ENCODE peak calls at places on chromosome 7, in five cellular contexts. F is esophagus squamous epithelium, L is heart right ventricle, E is left ventricle myocardium inferior, U is SJSA1. Z is an unnamed sample.

GRCh38 chr7:55286666-55287065 is 78.5 kb upstream of the LANCL2 start:
- DNase-seq in E (no peak), U (no peak), L (no peak), F (no peak), Z (no peak)

GRCh38 chr7:116354171-116354545 is 143.8 kb downstream of the TES start:
- DNase-seq in E (peak; percentile 41), L (no peak), U (no peak), F (no peak), Z (peak; percentile 25)

GRCh38 chr7:22604246-22604645 is 104.3 kb upstream of the STEAP1B start:
- DNase-seq in L (no peak), E (no peak), F (no peak), U (no peak), Z (no peak)

GRCh38 chr7:3032256-3032655 is 11.4 kb downstream of the CARD11 start:
- DNase-seq in E (no peak), U (no peak), F (no peak), L (no peak), Z (no peak)

GRCh38 chr7:44408596-44408995 is 81.9 kb downstream of the NUDCD3 start:
- DNase-seq in U (no peak), F (no peak), L (no peak), E (no peak), Z (no peak)

GRCh38 chr7:74306737-74307469 is 17.7 kb downstream of the CLIP2 start:
- DNase-seq in U (peak; percentile 74), E (peak; percentile 54), L (peak; percentile 52), F (no peak), Z (peak; percentile 35)

GRCh38 chr7:25409897-25410635 is 181.8 kb upstream of the NPVF start:
- DNase-seq in U (no peak), F (no peak), L (no peak), E (no peak), Z (no peak)

GRCh38 chr7:42886866-42887509 is 24.9 kb downstream of the C7orf25 start:
- DNase-seq in L (no peak), U (no peak), F (no peak), E (no peak), Z (peak; percentile 77)

GRCh38 chr7:113831509-113831908 is 87.3 kb downstream of the PPP1R3A start:
- DNase-seq in E (no peak), F (no peak), U (peak; percentile 27), L (no peak), Z (peak; percentile 46)

GRCh38 chr7:99498546-99498944 is 1.5 kb downstream of the ZNF394 start:
- DNase-seq in F (no peak), U (no peak), L (no peak), E (no peak), Z (no peak)

GRCh38 chr7:116899308-116899707 is 36.9 kb downstream of the CAPZA2 start:
- DNase-seq in U (no peak), L (no peak), F (no peak), E (no peak), Z (peak; percentile 31)

GRCh38 chr7:82234457-82235049 is 209.0 kb downstream of the CACNA2D1 start:
- DNase-seq in F (no peak), U (peak; percentile 42), E (no peak), L (no peak), Z (peak; percentile 33)

GRCh38 chr7:25549315-25549933 is 321.1 kb upstream of the NPVF start:
- DNase-seq in E (no peak), L (no peak), U (no peak), F (no peak), Z (no peak)

GRCh38 chr7:150941351-150941982 is 36.7 kb downstream of the KCNH2 start:
- DNase-seq in U (no peak), L (no peak), F (no peak), E (no peak), Z (peak; percentile 55)

GRCh38 chr7:99707096-99707495 is 27.3 kb upstream of the CYP3A5 start:
- DNase-seq in F (no peak), U (no peak), L (no peak), E (no peak), Z (no peak)

GRCh38 chr7:87833130-87833529 is 43.0 kb downstream of the SLC25A40 start:
- DNase-seq in L (no peak), U (no peak), F (no peak), E (no peak), Z (peak; percentile 35)

GRCh38 chr7:137109966-137110930 is 233.3 kb downstream of the PTN start:
- DNase-seq in E (no peak), U (no peak), L (no peak), F (no peak), Z (peak; percentile 70)

GRCh38 chr7:16730937-16731336 is 22.6 kb upstream of the TSPAN13 start:
- DNase-seq in L (no peak), F (no peak), U (no peak), E (no peak), Z (no peak)

GRCh38 chr7:133294234-133294633 is 41.4 kb downstream of the EXOC4 start:
- DNase-seq in E (no peak), F (no peak), L (no peak), U (no peak), Z (no peak)

GRCh38 chr7:130844811-130845580 is 111.0 kb upstream of the KLF14 start:
- DNase-seq in U (no peak), E (no peak), F (no peak), L (no peak), Z (peak; percentile 83)

GRCh38 chr7:132065193-132065972 is 509.0 kb upstream of the PODXL start:
- DNase-seq in E (no peak), L (no peak), F (no peak), U (peak; percentile 97), Z (peak; percentile 97)

GRCh38 chr7:150370612-150371071 is 2.0 kb downstream of the REPIN1 start:
- DNase-seq in E (no peak), L (no peak), F (no peak), U (no peak), Z (no peak)

GRCh38 chr7:29328050-29328449 is 133.5 kb downstream of the CHN2 start:
- DNase-seq in U (no peak), E (no peak), F (no peak), L (no peak), Z (no peak)

DNA sequence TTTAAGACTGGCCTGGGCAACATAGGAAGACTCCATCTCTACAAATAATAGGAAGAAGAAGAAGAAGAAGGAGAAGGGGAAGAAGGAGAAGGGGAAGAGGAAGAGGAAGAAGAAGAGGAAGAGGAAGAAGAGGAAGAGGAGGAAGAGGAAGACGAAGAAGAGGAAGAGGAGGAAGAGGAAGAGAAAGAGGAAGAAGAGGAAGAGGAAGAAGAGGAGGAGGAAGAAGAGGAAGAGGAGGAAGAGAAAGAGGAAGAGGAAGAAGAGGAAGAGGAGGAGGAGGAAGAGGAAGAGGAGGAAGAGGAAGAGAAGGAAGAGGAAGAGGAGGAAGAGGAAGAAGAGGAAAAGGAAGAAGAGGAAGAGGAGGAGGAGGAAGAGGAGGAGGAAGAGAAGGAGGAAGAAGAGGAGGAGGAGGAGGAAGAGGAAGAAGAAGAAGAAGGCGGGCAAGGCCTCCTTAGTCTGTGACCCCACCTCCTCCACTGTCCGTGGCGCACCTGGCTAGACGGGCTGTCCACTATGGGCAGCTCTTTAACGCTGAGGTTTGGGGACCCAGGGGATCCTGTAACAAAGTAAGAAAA is 28.8 kb upstream of the ZFAND2A start:
- DNase-seq in U (no peak), E (no peak), F (no peak), L (no peak), Z (no peak)
- H3K27me3 ChIP-seq in U (peaks cover 40% of the 10 kb centered on the region), E (peaks cover 86% of the 10 kb centered on the region), F (peaks cover 98% of the 10 kb centered on the region), L (no peaks in the 10 kb centered on the region), Z (peaks cover under 1% of the 10 kb centered on the region)

GRCh38 chr7:95598511-95598910 is 2.2 kb upstream of the PDK4 start:
- DNase-seq in U (no peak), L (no peak), E (no peak), F (no peak), Z (no peak)

GRCh38 chr7:95595825-95596182 is 512 bp downstream of the PDK4 start:
- DNase-seq in L (no peak), F (no peak), U (no peak), E (no peak), Z (no peak)

GRCh38 chr7:95594185-95594584 is 2.1 kb downstream of the PDK4 start:
- DNase-seq in U (no peak), L (no peak), F (no peak), E (no peak), Z (no peak)

GRCh38 chr7:95599069-95599468 is 2.8 kb upstream of the PDK4 start:
- DNase-seq in U (no peak), F (no peak), E (no peak), L (no peak), Z (no peak)

DNA sequence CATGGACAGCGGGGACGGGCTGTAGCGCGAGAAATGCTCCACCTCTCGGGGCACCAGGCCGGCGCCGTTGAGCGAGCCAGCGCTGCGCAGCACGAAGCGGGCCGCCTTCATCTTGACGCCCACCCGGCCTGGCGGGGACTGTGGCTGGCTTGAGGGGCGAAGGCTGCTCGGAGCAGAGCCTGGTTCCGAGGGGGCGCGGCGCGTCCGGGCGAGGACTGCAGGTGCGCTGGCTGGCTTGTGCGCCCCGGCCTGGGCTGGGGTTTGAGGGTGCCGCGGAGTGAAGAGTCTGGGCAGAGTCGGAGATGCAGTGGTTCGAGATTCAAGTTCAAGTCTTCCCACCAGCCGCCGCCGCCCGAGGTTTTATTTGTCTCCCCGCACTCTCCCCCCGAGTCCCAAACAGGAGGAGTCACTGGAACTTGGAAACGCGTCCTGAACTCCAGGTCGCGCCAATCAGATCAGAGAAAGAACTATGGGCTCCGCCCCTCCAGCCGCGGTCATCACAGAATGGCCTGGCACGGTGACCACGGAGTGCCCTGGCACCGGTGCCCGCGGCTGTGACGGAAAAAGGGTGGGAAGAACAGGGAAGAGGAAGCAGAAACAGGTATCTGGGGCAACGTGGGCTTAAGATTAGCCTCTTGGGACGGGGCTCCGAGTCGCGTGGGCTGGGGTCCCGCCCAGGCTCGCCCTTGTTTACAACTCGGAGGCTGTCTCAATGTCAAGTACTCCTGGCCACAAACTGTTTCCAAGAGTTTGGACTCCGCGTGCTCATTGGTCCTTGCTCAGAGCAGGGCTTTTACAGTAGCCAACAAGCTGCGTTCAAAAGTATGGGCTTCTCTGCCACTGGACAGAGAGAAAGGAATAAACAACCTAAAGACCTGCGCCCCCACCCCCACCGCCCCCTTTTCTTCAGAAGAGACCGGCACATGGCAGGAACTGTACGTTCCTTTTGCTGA is at the start of gene PDK4:
- DNase-seq in U (peak; percentile 58), F (peak; percentile 20), E (peak; percentile 95), L (peak; percentile 93), Z (no peak)
- H3K27me3 ChIP-seq in U (peaks cover 4% of the 10 kb centered on the region), F (no peaks in the 10 kb centered on the region), E (no peaks in the 10 kb centered on the region), L (no peaks in the 10 kb centered on the region), Z (peaks cover 14% of the 10 kb centered on the region)

GRCh38 chr7:101300465-101301376 is 20.9 kb downstream of the IFT22 start:
- DNase-seq in F (no peak), U (no peak), L (no peak), E (no peak), Z (no peak)
- H3K27me3 ChIP-seq in F (peaks cover 99% of the 10 kb centered on the region), U (peaks cover 61% of the 10 kb centered on the region), L (peaks cover 35% of the 10 kb centered on the region), E (peaks cover 100% of the 10 kb centered on the region), Z (peaks cover 29% of the 10 kb centered on the region)

DNA sequence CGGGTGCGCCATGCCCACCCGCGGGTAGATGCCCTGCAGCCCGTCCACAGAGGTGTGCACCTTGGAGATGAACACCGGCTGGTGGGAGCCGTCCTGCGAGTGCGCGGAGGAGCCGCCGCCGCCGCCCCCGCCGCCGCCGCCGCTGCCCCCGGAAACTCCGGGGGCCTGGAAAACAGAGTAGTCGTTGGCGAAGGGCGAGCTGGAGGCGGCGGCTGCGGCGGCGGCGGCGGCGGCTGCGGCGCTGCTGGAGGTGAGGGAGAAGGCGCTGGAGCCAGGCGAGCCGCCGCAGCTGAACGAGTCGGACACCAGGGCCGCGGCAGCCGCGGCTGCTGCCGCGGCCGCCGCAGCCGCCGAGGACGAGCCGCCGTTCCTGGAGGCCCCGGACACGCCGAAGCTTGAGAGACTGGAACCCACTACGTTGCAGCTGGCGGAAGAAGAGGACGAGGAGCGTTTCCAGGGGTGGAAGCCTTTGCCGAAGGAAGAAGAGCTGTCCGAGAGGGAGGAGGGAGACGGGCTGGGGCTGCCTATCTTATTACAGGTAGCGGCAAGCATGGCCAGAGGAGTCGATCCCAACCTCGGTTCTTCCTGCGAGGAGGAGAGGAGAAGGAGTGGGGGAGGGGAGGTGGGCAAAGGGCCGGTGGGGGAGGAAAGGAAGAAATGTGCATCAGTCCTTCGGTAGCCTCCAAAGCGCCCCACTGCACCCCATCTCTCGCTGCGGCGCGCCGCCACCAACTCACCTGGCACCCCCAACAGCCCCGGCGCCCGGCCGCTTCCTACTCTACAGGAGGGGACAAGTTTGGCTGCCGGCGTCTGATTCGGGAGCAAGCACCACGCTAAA is 1.3 kb downstream of the SP8 start:
- DNase-seq in L (no peak), U (no peak), F (no peak), E (no peak), Z (no peak)
- H3K27me3 ChIP-seq in L (peaks cover 23% of the 10 kb centered on the region), U (peaks cover 65% of the 10 kb centered on the region), F (peaks cover 100% of the 10 kb centered on the region), E (peaks cover 100% of the 10 kb centered on the region), Z (peaks cover 41% of the 10 kb centered on the region)

Z was measured in bronchial epithelial cell.